ENCODE peak calls at places on chromosome 6, in eight cellular contexts. A is esophagus squamous epithelium, E is A549, J is ovary, N is tibial nerve, R is H54, B is adrenal gland, W is H1. U is an unnamed sample.

GRCh38 chr6:228881-229651 is 63.2 kb upstream of the DUSP22 start:
- DNase-seq in A (no peak), E (no peak), J (no peak), N (no peak), R (no peak), B (no peak), W (no peak), U (no peak)

GRCh38 chr6:3768502-3768901 is 17.0 kb upstream of the PXDC1 start:
- DNase-seq in A (no peak), E (no peak), J (no peak), N (no peak), R (no peak), B (no peak), W (no peak), U (no peak)

GRCh38 chr6:43698584-43699349 is 11.2 kb upstream of the MRPS18A start:
- DNase-seq in A (no peak), E (no peak), J (peak; percentile 46), N (peak; percentile 54), R (peak; percentile 47), B (peak; percentile 70), W (no peak), U (no peak)

GRCh38 chr6:7373739-7374138 is 15.8 kb downstream of the CAGE1 start:
- DNase-seq in A (no peak), E (no peak), J (no peak), N (no peak), R (no peak), B (no peak), W (no peak), U (no peak)

GRCh38 chr6:113697642-113698410 is 159.3 kb upstream of the MARCKS start:
- DNase-seq in A (no peak), E (no peak), J (no peak), N (no peak), R (peak; percentile 22), B (no peak), W (no peak), U (no peak)

GRCh38 chr6:11650297-11650696 is 112.7 kb downstream of the TMEM170B start:
- DNase-seq in A (no peak), E (no peak), J (no peak), N (no peak), R (peak; percentile 27), B (peak; percentile 33), W (peak; percentile 90), U (no peak)

GRCh38 chr6:161137839-161138544 is 135.9 kb downstream of the AGPAT4 start:
- DNase-seq in A (no peak), E (no peak), J (no peak), N (no peak), R (no peak), B (no peak), W (no peak), U (no peak)

GRCh38 chr6:69907981-69908498 is 41.7 kb downstream of the COL19A1 start:
- DNase-seq in A (no peak), E (no peak), J (no peak), N (no peak), R (no peak), B (no peak), W (no peak), U (no peak)

GRCh38 chr6:150712502-150713252 is 113.0 kb downstream of the PLEKHG1 start:
- DNase-seq in A (no peak), E (no peak), J (no peak), N (no peak), R (no peak), B (no peak), W (no peak), U (no peak)

GRCh38 chr6:29465279-29465678 is 8.3 kb downstream of the OR2H1 start:
- DNase-seq in A (no peak), E (no peak), J (no peak), N (no peak), R (no peak), B (no peak), W (no peak), U (no peak)

GRCh38 chr6:169188051-169188863 is 65.4 kb downstream of the THBS2 start:
- DNase-seq in A (no peak), E (no peak), J (no peak), N (no peak), R (no peak), B (no peak), W (no peak), U (no peak)

DNA sequence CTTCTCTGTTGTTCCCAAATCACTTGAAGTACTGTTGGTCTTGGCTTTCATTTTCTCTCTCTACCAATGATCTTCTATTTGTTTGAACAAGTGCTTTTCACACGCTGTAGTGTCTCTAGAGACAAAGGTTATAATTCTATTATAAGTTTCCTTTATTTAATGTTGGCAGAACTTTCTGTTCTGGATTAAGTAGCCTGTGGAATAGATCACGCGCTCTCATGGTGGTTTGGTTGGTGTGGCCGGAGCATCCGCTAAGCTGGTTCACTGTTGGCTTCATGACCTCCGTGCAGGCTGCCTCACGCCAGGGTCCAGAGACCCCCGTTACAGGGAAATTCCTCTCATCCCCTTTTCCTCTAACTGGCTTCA is 30.9 kb upstream of the KIF25 start:
- DNase-seq in A (no peak), E (no peak), J (no peak), N (no peak), R (no peak), B (no peak), W (no peak), U (no peak)
- TF ChIP-seq POLR2A in A (no peak), E (no peak), J (no peak), N (no peak), R (no peak), B (no peak), W (no peak), U (no peak)

DNA sequence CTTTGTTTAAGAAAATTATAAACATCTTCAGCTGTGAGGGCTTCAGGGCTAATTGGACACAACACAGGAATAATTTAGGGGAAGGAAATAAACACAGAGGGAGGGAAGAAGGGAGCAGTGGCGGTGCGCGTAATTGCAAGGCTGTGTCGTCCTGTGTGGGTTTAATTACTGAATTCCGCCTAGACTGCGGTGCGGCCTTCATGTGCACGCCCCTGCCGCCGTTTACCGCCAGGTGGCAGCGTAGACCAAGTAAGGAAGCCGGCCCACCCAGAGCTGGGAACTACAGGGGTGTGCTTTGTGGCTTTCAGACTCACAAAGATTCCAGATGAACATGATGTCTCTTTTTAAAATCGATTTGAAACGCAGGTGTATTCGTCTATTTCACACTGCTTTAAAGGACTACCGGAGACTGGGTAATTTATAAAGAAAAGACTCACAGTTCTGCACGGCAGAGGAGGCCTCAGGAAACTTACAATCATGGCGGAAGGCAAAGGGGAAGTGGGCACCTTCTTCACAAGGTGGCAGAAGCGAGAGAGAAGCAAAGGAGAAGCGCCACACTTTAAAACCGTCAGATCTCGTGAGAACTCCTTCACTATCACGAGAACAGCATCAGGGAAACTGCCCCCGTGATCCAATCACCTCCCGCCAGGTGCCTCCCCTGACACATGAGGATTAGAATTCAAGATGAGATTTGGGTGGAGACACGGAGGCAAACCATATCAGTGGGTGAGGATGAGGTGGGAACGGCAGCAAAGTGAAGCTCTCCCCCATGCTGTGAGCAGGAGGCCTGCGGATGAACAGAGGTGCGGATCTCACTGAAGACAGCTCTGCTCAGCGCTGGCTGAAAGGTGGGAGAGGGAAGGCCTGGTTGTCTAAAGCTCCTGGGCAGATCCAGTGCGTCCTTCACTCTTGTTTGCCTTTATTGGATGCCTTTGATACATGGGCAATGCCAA is 222.0 kb upstream of the PDE10A start:
- DNase-seq in A (no peak), E (peak; percentile 52), J (peak; percentile 90), N (peak; percentile 74), R (peak; percentile 23), B (peak; percentile 83), W (peak; percentile 47), U (peak; percentile 85)
- TF ChIP-seq POLR2A in A (no peak), E (no peak), J (peak; percentile 11), N (no peak), R (no peak), B (no peak), W (no peak), U (no peak)

DNA sequence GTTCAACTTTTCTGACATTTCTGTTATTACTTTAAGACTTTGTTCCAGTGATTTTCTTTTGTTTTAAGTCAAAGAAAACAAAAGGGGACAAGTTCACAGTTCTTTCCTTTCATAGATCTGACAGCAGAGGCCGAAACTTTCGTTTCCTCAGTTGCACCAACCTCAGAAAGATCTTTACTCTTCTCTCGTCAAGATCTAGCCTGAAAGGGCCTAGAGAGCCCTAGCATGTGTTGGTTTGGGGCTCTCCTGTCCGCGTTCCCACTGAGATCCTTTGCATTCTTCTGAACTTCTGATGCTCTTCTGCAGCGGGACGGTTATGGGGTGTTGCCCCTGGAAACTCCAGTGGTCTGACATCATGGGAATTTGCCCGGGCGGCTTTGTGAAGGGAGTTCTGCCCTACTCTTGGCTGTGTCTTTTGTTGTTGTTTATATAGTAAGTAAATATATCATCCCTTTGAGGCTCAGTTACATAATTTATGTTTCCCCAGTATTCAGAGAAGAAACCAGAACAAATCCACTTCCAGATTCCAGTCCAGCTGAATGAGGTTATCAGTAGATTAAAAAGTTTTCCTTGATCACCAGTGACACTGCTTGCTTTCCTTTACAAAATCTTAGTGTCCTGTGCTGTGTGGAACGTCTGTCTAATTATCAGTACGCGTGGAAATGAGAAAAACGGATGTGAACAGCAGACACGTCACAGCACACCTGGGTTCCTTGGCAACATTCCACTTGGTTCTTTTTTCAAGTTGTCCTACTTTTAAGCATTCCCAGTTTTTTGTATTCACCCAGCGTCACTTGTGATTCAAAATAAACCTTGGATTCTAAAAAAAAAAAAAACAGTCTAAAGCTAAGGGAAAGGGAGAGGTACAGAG is 129.2 kb downstream of the SASH1 start:
- DNase-seq in A (no peak), E (no peak), J (no peak), N (no peak), R (no peak), B (no peak), W (no peak), U (no peak)
- TF ChIP-seq POLR2A in A (no peak), E (no peak), J (no peak), N (no peak), R (no peak), B (no peak), W (no peak), U (no peak)

DNA sequence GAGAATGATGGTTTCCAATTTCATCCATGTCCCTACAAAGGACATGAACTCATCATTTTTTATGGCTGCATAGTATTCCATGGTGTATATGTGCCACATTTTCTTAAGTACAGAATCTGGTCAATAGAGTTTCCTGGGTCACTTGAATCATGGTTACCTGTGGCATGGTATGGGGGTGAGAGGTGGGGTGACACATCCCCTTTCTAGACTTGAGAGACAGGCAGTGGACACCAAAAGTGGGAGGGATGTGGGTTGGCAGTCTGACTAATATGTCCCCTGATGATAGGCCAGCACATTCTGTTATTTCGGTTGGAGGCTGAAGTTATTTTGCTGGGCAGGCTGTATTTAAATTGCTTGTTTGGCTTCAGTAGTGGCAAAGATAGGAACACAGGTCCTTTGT is 78.1 kb downstream of the UST start:
- DNase-seq in A (no peak), E (no peak), J (no peak), N (no peak), R (no peak), B (no peak), W (no peak), U (no peak)
- TF ChIP-seq POLR2A in A (no peak), E (no peak), J (no peak), N (no peak), R (no peak), B (no peak), W (no peak), U (no peak)

GRCh38 chr6:10425973-10426780 is 11.3 kb upstream of the TFAP2A start:
- DNase-seq in A (no peak), E (no peak), J (no peak), N (no peak), R (no peak), B (peak; percentile 37), W (no peak), U (no peak)
- TF ChIP-seq POLR2A in A (no peak), E (no peak), J (no peak), N (no peak), R (peak; percentile 26), B (no peak), W (no peak), U (no peak)